ENCODE peak calls at places on chromosomes 4 and X, in five cellular contexts. D is H1, Q is GM12878, P is NT2/D1, Y is HepG2. H is an unnamed sample.

GRCh38 chr4:83108101-83108861 is 6.2 kb downstream of the PLAC8 start:
- DNase-seq in D (no peak), Q (no peak), Y (no peak), P (no peak), H (no peak)

GRCh38 chrX:53362439-53362838 is 60.0 kb downstream of the SMC1A start:
- DNase-seq in Y (no peak), D (no peak), Q (no peak), P (no peak), H (no peak)

GRCh38 chr4:189592905-189593304 is 347.8 kb upstream of the FRG1 start:
- DNase-seq in Q (no peak), P (no peak), D (no peak), Y (no peak), H (no peak)

GRCh38 chrX:30635630-30636029 is 17.6 kb upstream of the GK start:
- DNase-seq in Y (no peak), D (no peak), Q (no peak), P (no peak), H (peak; percentile 13)

GRCh38 chr4:144654161-144654560 is 8.2 kb downstream of the HHIP start:
- DNase-seq in P (no peak), Y (no peak), D (no peak), Q (no peak), H (no peak)

GRCh38 chrX:57573754-57574153 is 18.1 kb upstream of the ZXDB start:
- DNase-seq in D (no peak), P (peak; percentile 27), Q (no peak), Y (no peak), H (peak; percentile 8)

GRCh38 chr4:54683616-54684346 is 26.0 kb downstream of the KIT start:
- DNase-seq in P (no peak), Q (no peak), D (no peak), Y (peak; percentile 13), H (no peak)

GRCh38 chrX:48703642-48704481 is 7.3 kb downstream of the SUV39H1 start:
- DNase-seq in P (no peak), Q (no peak), Y (no peak), D (no peak), H (no peak)

GRCh38 chr4:152107736-152108500 is 347.1 kb upstream of the GATB start:
- DNase-seq in P (no peak), Q (no peak), D (no peak), Y (no peak), H (no peak)

GRCh38 chr4:57158221-57158620 is 48.0 kb upstream of the IGFBP7 start:
- DNase-seq in P (no peak), Q (no peak), Y (no peak), D (no peak), H (no peak)

GRCh38 chr4:88457307-88458090 is 580 bp downstream of the HERC5 start:
- DNase-seq in Y (no peak), D (no peak), Q (no peak), P (no peak), H (peak; percentile 58)

GRCh38 chrX:118212817-118213183 is 96.2 kb upstream of the KLHL13 start:
- DNase-seq in P (no peak), Y (no peak), Q (peak; percentile 52), D (no peak), H (no peak)

GRCh38 chr4:185755451-185755850 is 56.5 kb downstream of the SORBS2 start:
- DNase-seq in D (no peak), Q (no peak), P (no peak), Y (no peak), H (no peak)

GRCh38 chr4:185758807-185759206 is 53.2 kb downstream of the SORBS2 start:
- DNase-seq in Y (peak; percentile 17), D (no peak), P (no peak), Q (no peak), H (no peak)

GRCh38 chr4:185754961-185755360 is 57.0 kb downstream of the SORBS2 start:
- DNase-seq in Q (no peak), D (no peak), P (no peak), Y (no peak), H (no peak)

GRCh38 chr4:185748901-185749390 is 63.0 kb downstream of the SORBS2 start:
- DNase-seq in Y (no peak), P (no peak), D (no peak), Q (no peak), H (no peak)

DNA sequence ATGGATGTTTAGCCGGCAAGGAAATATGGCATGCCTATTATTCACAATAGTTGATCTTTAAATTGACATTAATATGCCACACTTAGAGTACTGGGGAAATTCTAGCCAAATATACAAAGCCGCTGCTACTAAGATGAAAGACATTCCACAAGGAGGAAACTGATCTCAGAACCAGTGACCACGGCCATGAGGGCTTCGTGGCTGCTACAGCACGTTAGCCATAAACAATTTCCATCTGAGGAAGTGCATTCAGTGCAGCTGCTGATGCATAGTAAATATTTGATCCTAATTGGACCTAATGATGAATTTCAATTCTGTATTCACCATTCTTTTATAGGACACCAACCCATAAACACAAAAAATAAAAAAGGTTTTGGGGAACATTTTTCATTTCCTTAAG is 59.1 kb downstream of the SORBS2 start:
- DNase-seq in P (no peak), Q (no peak), D (no peak), Y (no peak), H (no peak)
- TF ChIP-seq SUZ12 in P (no peak), Q (no peak), D (no peak), Y (no peak), H (no peak)

GRCh38 chrX:46965125-46965758 is 53.0 kb downstream of the JADE3 start:
- DNase-seq in Q (no peak), D (no peak), P (no peak), Y (no peak), H (no peak)
- TF ChIP-seq SUZ12 in Q (no peak), D (no peak), P (no peak), Y (no peak), H (no peak)

DNA sequence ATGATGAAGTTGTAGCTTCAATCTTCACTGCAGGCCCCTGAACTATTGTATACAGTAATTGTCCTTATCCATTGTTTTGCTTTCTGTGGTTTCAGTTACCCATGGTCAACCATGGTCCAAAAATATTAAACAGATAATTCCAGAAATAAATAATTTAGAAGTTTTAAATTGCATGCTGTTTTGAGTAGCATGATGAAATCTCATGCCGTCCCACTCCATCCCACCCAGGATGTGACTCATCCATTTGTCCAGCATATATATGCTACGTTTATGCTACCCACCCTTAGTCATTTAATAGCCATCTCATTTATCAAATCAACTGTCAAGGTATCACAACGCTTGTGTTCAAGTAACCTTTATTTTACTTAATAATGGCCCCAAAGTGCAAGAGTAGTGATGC is 34.5 kb downstream of the IQCM start:
- DNase-seq in P (no peak), D (no peak), Q (no peak), Y (no peak), H (no peak)
- TF ChIP-seq SUZ12 in P (no peak), D (no peak), Q (no peak), Y (no peak), H (no peak)

GRCh38 chr4:68375667-68376559 is 26.0 kb upstream of the YTHDC1 start:
- DNase-seq in Q (no peak), D (peak; percentile 66), P (no peak), Y (peak; percentile 66), H (peak; percentile 55)
- TF ChIP-seq SUZ12 in Q (no peak), D (no peak), P (no peak), Y (no peak), H (no peak)

GRCh38 chr4:127307996-127308395 is 324.8 kb upstream of the INTU start:
- DNase-seq in Y (no peak), Q (no peak), P (no peak), D (no peak), H (no peak)
- TF ChIP-seq SUZ12 in Y (no peak), Q (no peak), P (no peak), D (no peak), H (no peak)

GRCh38 chrX:34381241-34381640 is 249.1 kb upstream of the FAM47A start:
- DNase-seq in D (no peak), Q (no peak), P (no peak), Y (no peak), H (no peak)
- TF ChIP-seq SUZ12 in D (no peak), Q (no peak), P (no peak), Y (no peak), H (no peak)

DNA sequence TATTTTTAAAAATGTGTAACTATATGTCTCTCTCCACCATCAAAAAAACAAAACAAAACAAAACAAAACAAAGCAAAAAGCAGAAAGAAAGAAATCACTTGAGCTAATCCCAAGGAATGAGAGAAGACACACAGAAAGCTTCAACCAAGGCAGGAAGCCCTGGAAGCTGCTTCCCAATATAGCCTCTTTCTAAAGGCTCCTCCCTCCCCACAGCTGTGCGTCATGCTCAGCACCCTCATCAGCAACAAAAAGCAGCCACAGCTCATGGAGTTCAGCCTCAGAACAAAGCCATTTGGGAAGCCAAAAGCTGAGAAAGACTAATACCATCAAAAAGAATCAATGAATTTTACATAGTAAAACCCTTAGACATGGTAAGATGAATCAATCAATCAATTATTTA is 501.6 kb upstream of the SMIM31 start:
- DNase-seq in Y (no peak), D (no peak), Q (no peak), P (peak; percentile 42), H (peak; percentile 5)
- TF ChIP-seq SUZ12 in Y (no peak), D (no peak), Q (no peak), P (no peak), H (no peak)

GRCh38 chr4:11640584-11640983 is 211.9 kb upstream of the HS3ST1 start:
- DNase-seq in Y (no peak), D (no peak), Q (no peak), P (no peak), H (no peak)
- TF ChIP-seq SUZ12 in Y (no peak), D (no peak), Q (no peak), P (no peak), H (no peak)